ENCODE peak calls at places on chromosomes 5 and 9, in five cellular contexts. R is GM10248; F is activated T-cell treated with anti-CD3 and anti-CD28 coated beads, Interleukin-2, amount 50 U/mL, for 72 hours; D is GM04503; G is hypothalamus. O is an unnamed sample.

GRCh38 chr9:116626762-116627161 is 60.3 kb upstream of the TRIM32 start:
- DNase-seq in R (no peak), F (no peak), D (no peak), G (no peak), O (no peak)

GRCh38 chr5:131795879-131796792 is 681 bp downstream of the FNIP1 start:
- DNase-seq in R (peak; percentile 40), F (peak; percentile 47), D (peak; percentile 21), G (peak; percentile 51), O (no peak)

GRCh38 chr9:121689461-121690157 is 38.2 kb downstream of the DAB2IP start:
- DNase-seq in R (no peak), F (no peak), D (no peak), G (no peak), O (no peak)

GRCh38 chr5:117149312-117149711 is 574.7 kb upstream of the SEMA6A start:
- DNase-seq in R (no peak), F (no peak), D (no peak), G (no peak), O (no peak)

GRCh38 chr5:55372130-55372925 is 64.5 kb downstream of the MTREX start:
- DNase-seq in R (no peak), F (no peak), D (no peak), G (no peak), O (no peak)

GRCh38 chr5:40233268-40233667 is 446.4 kb upstream of the PTGER4 start:
- DNase-seq in R (no peak), F (no peak), D (no peak), G (no peak), O (no peak)

GRCh38 chr5:143648696-143649095 is 163.3 kb upstream of the HMHB1 start:
- DNase-seq in R (no peak), F (no peak), D (no peak), G (no peak), O (no peak)

GRCh38 chr5:80010754-80011392 is 19.8 kb upstream of the MTX3 start:
- DNase-seq in R (no peak), F (no peak), D (no peak), G (no peak), O (no peak)

GRCh38 chr5:172455087-172455381 is 709 bp upstream of the SH3PXD2B start:
- DNase-seq in R (no peak), F (no peak), D (no peak), G (no peak), O (no peak)

GRCh38 chr5:96004087-96004486 is 42.4 kb upstream of the ELL2 start:
- DNase-seq in R (no peak), F (no peak), D (no peak), G (no peak), O (no peak)

GRCh38 chr5:135467051-135467625 is 15.0 kb upstream of the TIFAB start:
- DNase-seq in R (no peak), F (no peak), D (no peak), G (no peak), O (no peak)